ENCODE peak calls at places on chromosomes 1 and 21, in five cellular contexts. One of them, this sample, is unnamed. For H3K4me1, the result is how much of the 10 kb centered on the place peaks cover.

GRCh38 chr21:34865922-34866271 is 183.2 kb downstream of the RUNX1 start:
- DNase-seq in IMR-90: no peak
- DNase-seq in transverse colon: peak
- DNase-seq in GM23338: peak
- DNase-seq in A549: no peak
- DNase-seq in this sample: no peak

GRCh38 chr21:33975548-33976081 is 60.0 kb upstream of the ATP5PO start:
- DNase-seq in IMR-90: peak
- DNase-seq in transverse colon: peak
- DNase-seq in GM23338: no peak
- DNase-seq in A549: no peak
- DNase-seq in this sample: no peak

GRCh38 chr21:26148071-26148470 is 22.5 kb downstream of the APP start:
- DNase-seq in IMR-90: no peak
- DNase-seq in transverse colon: no peak
- DNase-seq in GM23338: peak
- DNase-seq in A549: peak
- DNase-seq in this sample: no peak

GRCh38 chr1:215824245-215824644 is 257.1 kb downstream of the KCTD3 start:
- DNase-seq in IMR-90: peak
- DNase-seq in transverse colon: no peak
- DNase-seq in GM23338: peak
- DNase-seq in A549: no peak
- DNase-seq in this sample: no peak

GRCh38 chr1:55813619-55814018 is 598.5 kb upstream of the USP24 start:
- DNase-seq in IMR-90: peak
- DNase-seq in transverse colon: peak
- DNase-seq in GM23338: no peak
- DNase-seq in A549: no peak
- DNase-seq in this sample: peak

GRCh38 chr1:84208935-84209334 is 64.9 kb downstream of the PRKACB start:
- DNase-seq in IMR-90: no peak
- DNase-seq in transverse colon: no peak
- DNase-seq in GM23338: no peak
- DNase-seq in A549: no peak
- DNase-seq in this sample: no peak

GRCh38 chr1:22689505-22689904 is 21.1 kb upstream of the EPHB2 start:
- DNase-seq in IMR-90: peak
- DNase-seq in transverse colon: no peak
- DNase-seq in GM23338: no peak
- DNase-seq in A549: peak
- DNase-seq in this sample: no peak

GRCh38 chr1:154745750-154746425 is 124.2 kb downstream of the KCNN3 start:
- DNase-seq in IMR-90: no peak
- DNase-seq in transverse colon: no peak
- DNase-seq in GM23338: no peak
- DNase-seq in A549: no peak
- DNase-seq in this sample: peak

GRCh38 chr1:5839811-5840550 is 152.2 kb downstream of the NPHP4 start:
- DNase-seq in IMR-90: no peak
- DNase-seq in transverse colon: no peak
- DNase-seq in GM23338: no peak
- DNase-seq in A549: no peak
- DNase-seq in this sample: no peak

GRCh38 chr1:204728045-204728444 is 42.5 kb upstream of the LRRN2 start:
- DNase-seq in IMR-90: no peak
- DNase-seq in transverse colon: no peak
- DNase-seq in GM23338: no peak
- DNase-seq in A549: no peak
- DNase-seq in this sample: no peak

GRCh38 chr1:25028587-25028909 is 98.5 kb upstream of the RUNX3 start:
- DNase-seq in IMR-90: no peak
- DNase-seq in transverse colon: no peak
- DNase-seq in GM23338: no peak
- DNase-seq in A549: no peak
- DNase-seq in this sample: peak

GRCh38 chr1:94522304-94522703 is 19.3 kb downstream of the F3 start:
- DNase-seq in IMR-90: peak
- DNase-seq in transverse colon: no peak
- DNase-seq in GM23338: peak
- DNase-seq in A549: no peak
- DNase-seq in this sample: no peak

GRCh38 chr1:145689922-145690321 is 17.2 kb downstream of the PDZK1 start:
- DNase-seq in IMR-90: no peak
- DNase-seq in transverse colon: no peak
- DNase-seq in GM23338: no peak
- DNase-seq in A549: no peak
- DNase-seq in this sample: no peak

GRCh38 chr1:109482796-109483638 is 688 bp upstream of the ATXN7L2 start:
- DNase-seq in IMR-90: peak
- DNase-seq in transverse colon: no peak
- DNase-seq in GM23338: peak
- DNase-seq in A549: no peak
- DNase-seq in this sample: peak

GRCh38 chr1:88729297-88729696 is 45.2 kb downstream of the PKN2 start:
- DNase-seq in IMR-90: no peak
- DNase-seq in transverse colon: no peak
- DNase-seq in GM23338: no peak
- DNase-seq in A549: no peak
- DNase-seq in this sample: no peak

GRCh38 chr1:88730995-88731394 is 46.9 kb downstream of the PKN2 start:
- DNase-seq in IMR-90: no peak
- DNase-seq in transverse colon: no peak
- DNase-seq in GM23338: no peak
- DNase-seq in A549: no peak
- DNase-seq in this sample: no peak

GRCh38 chr1:88731475-88731874 is 47.4 kb downstream of the PKN2 start:
- DNase-seq in IMR-90: peak
- DNase-seq in transverse colon: peak
- DNase-seq in GM23338: no peak
- DNase-seq in A549: peak
- DNase-seq in this sample: no peak

GRCh38 chr1:88727205-88727604 is 43.1 kb downstream of the PKN2 start:
- DNase-seq in IMR-90: no peak
- DNase-seq in transverse colon: no peak
- DNase-seq in GM23338: no peak
- DNase-seq in A549: no peak
- DNase-seq in this sample: no peak

DNA sequence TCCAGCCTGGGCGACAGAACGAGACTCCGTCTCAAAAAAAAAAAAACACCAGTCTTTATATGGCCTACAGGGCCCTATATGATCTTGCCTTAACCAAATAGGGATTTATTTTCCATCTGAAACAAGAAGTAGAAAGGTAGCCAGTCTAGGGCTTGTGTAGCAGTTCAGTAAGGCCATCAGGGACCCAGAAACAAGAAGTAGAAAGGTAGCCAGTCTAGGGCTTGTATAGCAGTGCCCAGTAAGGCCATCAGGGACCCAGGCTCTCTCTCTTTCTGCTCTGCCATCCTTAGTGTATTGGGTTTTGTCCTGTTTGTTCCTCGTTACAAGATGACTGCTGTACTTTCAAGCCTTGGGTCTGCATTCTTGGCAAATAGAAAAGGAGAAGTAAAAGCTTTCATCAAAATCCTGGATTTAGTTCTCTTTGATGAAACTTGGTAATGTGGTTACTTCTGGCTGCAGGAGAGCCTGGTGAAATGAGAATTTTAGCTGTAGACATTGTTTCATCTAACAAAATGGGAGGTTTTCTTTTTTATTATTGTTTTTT is 46.1 kb downstream of the PKN2 start:
- DNase-seq in IMR-90: no peak
- DNase-seq in transverse colon: no peak
- DNase-seq in GM23338: no peak
- DNase-seq in A549: no peak
- DNase-seq in this sample: no peak
- H3K4me1 ChIP-seq in IMR-90: under half
- H3K4me1 ChIP-seq in transverse colon: under half
- H3K4me1 ChIP-seq in GM23338: under half
- H3K4me1 ChIP-seq in A549: under half
- H3K4me1 ChIP-seq in this sample: under half

DNA sequence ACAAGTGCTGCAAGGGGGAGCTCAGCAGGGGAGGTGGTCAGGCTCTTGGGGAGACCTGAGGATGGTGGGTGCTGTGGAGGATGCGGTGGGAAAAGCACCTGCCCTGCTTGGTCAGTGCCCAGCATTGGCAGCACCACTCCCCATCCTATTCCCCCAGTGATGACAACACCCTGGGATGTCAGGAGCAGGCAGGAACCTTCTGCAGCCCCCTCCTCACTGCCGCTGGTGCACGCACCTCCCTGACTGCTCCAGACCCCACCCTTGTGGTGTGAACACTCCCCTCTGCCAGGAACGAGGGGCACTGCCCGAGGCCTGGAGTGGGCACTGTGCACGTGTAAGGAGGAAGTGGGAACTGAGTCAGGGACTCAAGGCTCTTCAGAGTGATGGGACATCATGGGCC is 12.5 kb downstream of the TMPRSS3 start:
- DNase-seq in IMR-90: no peak
- DNase-seq in transverse colon: no peak
- DNase-seq in GM23338: no peak
- DNase-seq in A549: no peak
- DNase-seq in this sample: no peak
- H3K4me1 ChIP-seq in IMR-90: under half
- H3K4me1 ChIP-seq in transverse colon: under half
- H3K4me1 ChIP-seq in GM23338: under half
- H3K4me1 ChIP-seq in A549: under half
- H3K4me1 ChIP-seq in this sample: under half

DNA sequence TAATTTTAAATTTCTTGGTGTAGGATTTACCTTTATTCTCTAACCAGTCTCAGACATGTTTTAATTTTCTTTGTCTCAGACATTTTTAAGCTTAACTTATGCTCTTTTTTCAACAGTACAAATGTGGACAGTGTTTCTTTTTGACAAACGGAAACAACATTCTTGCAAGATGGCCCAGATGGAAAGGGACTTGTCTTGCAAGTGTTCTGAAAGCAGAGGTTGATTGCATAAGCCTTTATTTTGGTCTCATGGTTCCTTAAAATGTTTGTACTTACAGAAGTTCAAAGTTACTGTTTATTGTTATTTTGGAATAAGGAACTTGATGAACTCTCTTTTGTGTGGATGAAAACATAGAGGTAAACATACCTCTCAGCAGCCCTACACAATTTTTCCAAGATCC is 22.9 kb downstream of the SMAP2 start:
- DNase-seq in IMR-90: no peak
- DNase-seq in transverse colon: no peak
- DNase-seq in GM23338: no peak
- DNase-seq in A549: no peak
- DNase-seq in this sample: no peak
- H3K4me1 ChIP-seq in IMR-90: under half
- H3K4me1 ChIP-seq in transverse colon: under half
- H3K4me1 ChIP-seq in GM23338: under half
- H3K4me1 ChIP-seq in A549: under half
- H3K4me1 ChIP-seq in this sample: under half

DNA sequence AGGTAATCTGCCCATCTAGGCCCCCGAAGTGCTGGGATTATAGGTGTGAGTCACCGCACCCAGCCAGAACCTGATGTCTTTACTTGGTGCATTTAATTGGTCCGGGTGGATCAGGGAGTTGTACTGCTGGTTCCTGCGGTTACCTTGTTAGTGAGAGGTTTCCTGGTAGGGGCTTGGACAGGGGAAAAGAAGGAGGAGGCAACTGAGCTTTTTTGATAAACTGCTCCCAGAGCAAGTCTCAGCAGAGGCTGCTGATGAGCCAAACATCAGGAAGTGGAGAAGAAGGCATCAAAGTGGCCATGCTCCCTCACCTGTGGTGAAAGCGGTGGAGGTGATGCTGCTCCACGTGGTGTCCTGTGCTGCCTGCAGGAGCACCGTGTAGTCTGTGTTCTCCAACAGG is 161.5 kb upstream of the KIAA0040 start:
- DNase-seq in IMR-90: no peak
- DNase-seq in transverse colon: no peak
- DNase-seq in GM23338: no peak
- DNase-seq in A549: no peak
- DNase-seq in this sample: no peak
- H3K4me1 ChIP-seq in IMR-90: under half
- H3K4me1 ChIP-seq in transverse colon: under half
- H3K4me1 ChIP-seq in GM23338: under half
- H3K4me1 ChIP-seq in A549: under half
- H3K4me1 ChIP-seq in this sample: under half

DNA sequence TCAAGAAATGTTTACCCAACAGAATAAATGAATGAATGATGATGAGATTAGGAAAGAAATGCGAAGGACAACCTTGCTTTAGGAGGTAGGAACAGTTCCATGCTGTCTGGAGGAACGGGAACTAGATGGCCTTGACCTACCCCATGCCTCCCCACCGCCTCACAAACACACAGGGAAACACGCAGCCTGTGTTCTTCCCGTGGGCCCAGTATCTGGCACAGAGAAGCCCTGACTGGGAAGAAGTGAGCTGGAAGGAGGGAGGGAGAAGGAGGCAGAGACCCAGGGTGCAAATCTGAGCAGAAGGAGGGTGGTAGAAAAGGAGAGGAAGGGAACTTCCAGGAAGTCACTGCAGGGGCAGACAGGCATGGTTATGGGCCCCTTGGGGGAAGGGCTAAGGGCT is 3.5 kb upstream of the ADORA1 start:
- DNase-seq in IMR-90: no peak
- DNase-seq in transverse colon: no peak
- DNase-seq in GM23338: no peak
- DNase-seq in A549: no peak
- DNase-seq in this sample: no peak
- H3K4me1 ChIP-seq in IMR-90: under half
- H3K4me1 ChIP-seq in transverse colon: under half
- H3K4me1 ChIP-seq in GM23338: under half
- H3K4me1 ChIP-seq in A549: under half
- H3K4me1 ChIP-seq in this sample: under half

This sample was measured in right lobe of liver.